ENCODE peak calls at places on chromosomes 2 and 18, in seven cellular contexts. V is substantia nigra; O is HCT116; C is T-cell; P is pancreas; R is stimulated activated naive CD8-positive, alpha-beta T cell treated with anti-CD3 and anti-CD28 coated beads, Interleukin-15, Interleukin-2, amounts not matched to agents 100 U/mL and 50 U/mL, for 24 hours; G is CD8-positive, alpha-beta T cell. W is an unnamed sample.

GRCh38 chr2:143955416-143956075 is 564.4 kb downstream of the ZEB2 start:
- DNase-seq in V (no peak), O (no peak), C (no peak), P (no peak), R (no peak), G (no peak), W (no peak)

GRCh38 chr2:126616606-126617069 is 39.3 kb upstream of the GYPC start:
- DNase-seq in V (no peak), O (no peak), C (no peak), P (no peak), R (no peak), G (no peak), W (no peak)

GRCh38 chr2:236613607-236614006 is 44.0 kb downstream of the ACKR3 start:
- DNase-seq in V (no peak), O (no peak), C (no peak), P (no peak), R (no peak), G (no peak), W (no peak)

GRCh38 chr2:219633276-219634065 is 6.0 kb downstream of the SLC4A3 start:
- DNase-seq in V (no peak), O (no peak), C (no peak), P (no peak), R (no peak), G (no peak), W (no peak)

GRCh38 chr2:138104071-138104470 is 139.8 kb downstream of the HNMT start:
- DNase-seq in V (no peak), O (no peak), C (no peak), P (no peak), R (no peak), G (no peak), W (no peak)

GRCh38 chr2:173432049-173432754 is 77.5 kb downstream of the CDCA7 start:
- DNase-seq in V (no peak), O (no peak), C (no peak), P (no peak), R (no peak), G (no peak), W (no peak)

GRCh38 chr2:70553334-70553583 is 367 bp downstream of the TGFA start:
- DNase-seq in V (no peak), O (no peak), C (no peak), P (peak; percentile 63), R (no peak), G (no peak), W (peak; percentile 78)

GRCh38 chr2:203683932-203684556 is 22.4 kb upstream of the CD28 start:
- DNase-seq in V (no peak), O (no peak), C (no peak), P (no peak), R (peak; percentile 48), G (no peak), W (no peak)

GRCh38 chr18:10322408-10322807 is 132.0 kb upstream of the APCDD1 start:
- DNase-seq in V (no peak), O (no peak), C (no peak), P (no peak), R (no peak), G (no peak), W (no peak)

GRCh38 chr2:187395276-187396015 is 52.6 kb downstream of the CALCRL start:
- DNase-seq in V (no peak), O (no peak), C (no peak), P (no peak), R (no peak), G (no peak), W (no peak)

GRCh38 chr18:11259421-11259820 is 110.1 kb upstream of the PIEZO2 start:
- DNase-seq in V (no peak), O (no peak), C (no peak), P (peak; percentile 9), R (no peak), G (no peak), W (no peak)

GRCh38 chr2:159946326-159946992 is 116.0 kb downstream of the PLA2R1 start:
- DNase-seq in V (no peak), O (no peak), C (no peak), P (no peak), R (no peak), G (no peak), W (no peak)

GRCh38 chr18:27064673-27065072 is 120.4 kb downstream of the CHST9 start:
- DNase-seq in V (no peak), O (no peak), C (no peak), P (no peak), R (no peak), G (no peak), W (no peak)

GRCh38 chr2:26978061-26978596 is 7.7 kb downstream of the MAPRE3 start:
- DNase-seq in V (no peak), O (no peak), C (no peak), P (peak; percentile 81), R (no peak), G (no peak), W (peak; percentile 85)

W was measured in mucosa of descending colon.